ENCODE peak calls at places on chromosomes 16 and 17, in nine cellular contexts. L, E, D, P, U, S, J, I and C are unnamed samples.

GRCh38 chr17:12730931-12731521 is 58.3 kb upstream of the ARHGAP44 start:
- DNase-seq in L (peak; percentile 87), D (peak; percentile 68), P (peak; percentile 70), E (no peak), S (no peak), I (peak; percentile 79), J (no peak), U (peak; percentile 50), C (no peak)

GRCh38 chr16:50742521-50743150 is 750 bp downstream of the CYLD start:
- DNase-seq in S (no peak), L (no peak), U (peak; percentile 61), J (no peak), E (no peak), D (peak; percentile 55), I (no peak), P (peak; percentile 71), C (no peak)

GRCh38 chr17:64984776-64985521 is 65.7 kb upstream of the LRRC37A3 start:
- DNase-seq in J (no peak), S (no peak), P (peak; percentile 45), E (no peak), L (no peak), I (no peak), D (peak; percentile 36), U (no peak), C (no peak)

GRCh38 chr17:8384801-8385335 is 1.9 kb upstream of the RPL26 start:
- DNase-seq in P (peak; percentile 98), E (no peak), U (peak; percentile 52), S (peak; percentile 94), I (no peak), D (peak; percentile 96), J (no peak), L (no peak), C (no peak)

GRCh38 chr16:72362972-72363371 is 191.0 kb upstream of the PMFBP1 start:
- DNase-seq in I (no peak), E (no peak), L (no peak), S (no peak), U (no peak), P (no peak), J (no peak), D (peak; percentile 32), C (no peak)

GRCh38 chr16:31734265-31734664 is 139.3 kb upstream of the ZNF267 start:
- DNase-seq in J (no peak), P (no peak), L (no peak), U (no peak), S (no peak), I (no peak), D (no peak), E (no peak), C (no peak)

GRCh38 chr17:6110088-6110487 is 39.9 kb downstream of the WSCD1 start:
- DNase-seq in U (no peak), D (no peak), L (no peak), J (no peak), I (no peak), E (no peak), S (no peak), P (no peak), C (no peak)

GRCh38 chr17:67575325-67575724 is 142.4 kb upstream of the NOL11 start:
- DNase-seq in L (no peak), P (no peak), J (no peak), S (no peak), U (no peak), E (no peak), D (no peak), I (no peak), C (no peak)

GRCh38 chr17:63694229-63694973 is 5.5 kb downstream of the LIMD2 start:
- DNase-seq in D (no peak), J (no peak), P (no peak), E (no peak), S (no peak), U (peak; percentile 86), I (no peak), L (no peak), C (no peak)

GRCh38 chr17:83135692-83136091 is 56.3 kb downstream of the METRNL start:
- DNase-seq in E (no peak), L (no peak), U (peak; percentile 39), P (no peak), I (no peak), J (no peak), S (no peak), D (no peak), C (no peak)

GRCh38 chr17:19533718-19534561 is at the start of gene SLC47A1:
- DNase-seq in I (no peak), J (no peak), S (no peak), U (peak; percentile 89), P (peak; percentile 57), L (no peak), E (no peak), D (peak; percentile 37), C (no peak)

GRCh38 chr17:3647769-3648540 is 11.4 kb downstream of the CTNS start:
- DNase-seq in J (no peak), I (no peak), D (peak; percentile 45), S (no peak), E (peak; percentile 41), P (peak; percentile 52), L (no peak), U (peak; percentile 81), C (no peak)

GRCh38 chr17:13592427-13592826 is 9.3 kb downstream of the HS3ST3A1 start:
- DNase-seq in J (no peak), E (no peak), U (no peak), S (no peak), D (peak; percentile 84), P (no peak), I (no peak), L (no peak), C (no peak)